ENCODE peak calls at places on chromosome 13, in five cellular contexts. M is right cardiac atrium; Q is neuronal stem cell; K is CD8-positive, alpha-beta T cell; A is GM12878. W is an unnamed sample. For H3K4me1, the result is how much of the 10 kb centered on the place peaks cover.

GRCh38 chr13:66492479-66492878 is 737.7 kb downstream of the PCDH9 start:
- DNase-seq in M (no peak), Q (no peak), K (no peak), A (no peak), W (peak)

GRCh38 chr13:38303816-38304215 is 45.8 kb upstream of the UFM1 start:
- DNase-seq in M (no peak), Q (no peak), K (no peak), A (no peak), W (no peak)

GRCh38 chr13:82458169-82458568 is 1424.1 kb downstream of the SLITRK1 start:
- DNase-seq in M (no peak), Q (no peak), K (no peak), A (no peak), W (no peak)

GRCh38 chr13:43874512-43875092 is 4.9 kb downstream of the CCDC122 start:
- DNase-seq in M (no peak), Q (no peak), K (no peak), A (no peak), W (peak)

GRCh38 chr13:58343081-58343480 is 711.5 kb downstream of the PCDH17 start:
- DNase-seq in M (no peak), Q (no peak), K (no peak), A (no peak), W (peak)

GRCh38 chr13:53200498-53201453 is 172.2 kb downstream of the OLFM4 start:
- DNase-seq in M (peak), Q (peak), K (no peak), A (no peak), W (peak)

GRCh38 chr13:26021516-26021915 is 30.3 kb downstream of the SHISA2 start:
- DNase-seq in M (no peak), Q (no peak), K (no peak), A (no peak), W (no peak)

GRCh38 chr13:55307909-55308308 is 1832.8 kb upstream of the PRR20A start:
- DNase-seq in M (no peak), Q (no peak), K (no peak), A (no peak), W (no peak)

GRCh38 chr13:35764359-35765015 is 288.0 kb upstream of the MAB21L1 start:
- DNase-seq in M (no peak), Q (no peak), K (no peak), A (no peak), W (no peak)

GRCh38 chr13:94325148-94325528 is 154.3 kb downstream of the DCT start:
- DNase-seq in M (no peak), Q (no peak), K (no peak), A (no peak), W (no peak)

GRCh38 chr13:71801781-71802180 is 65.2 kb downstream of the DACH1 start:
- DNase-seq in M (no peak), Q (peak), K (no peak), A (no peak), W (peak)

GRCh38 chr13:28467034-28467433 is 27.9 kb downstream of the FLT1 start:
- DNase-seq in M (no peak), Q (no peak), K (no peak), A (no peak), W (no peak)

GRCh38 chr13:86856996-86857395 is 814.2 kb upstream of the SLITRK5 start:
- DNase-seq in M (no peak), Q (no peak), K (no peak), A (no peak), W (peak)

GRCh38 chr13:66069570-66069969 is 1160.6 kb downstream of the PCDH9 start:
- DNase-seq in M (no peak), Q (no peak), K (no peak), A (no peak), W (no peak)

GRCh38 chr13:26133851-26134250 is 82.0 kb upstream of the SHISA2 start:
- DNase-seq in M (no peak), Q (no peak), K (no peak), A (no peak), W (peak)

GRCh38 chr13:101544979-101545378 is 92.5 kb downstream of the ITGBL1 start:
- DNase-seq in M (no peak), Q (no peak), K (no peak), A (no peak), W (no peak)

GRCh38 chr13:73467103-73467502 is 408.3 kb downstream of the KLF5 start:
- DNase-seq in M (no peak), Q (no peak), K (no peak), A (no peak), W (no peak)

GRCh38 chr13:88303605-88304004 is 632.4 kb downstream of the SLITRK5 start:
- DNase-seq in M (no peak), Q (no peak), K (no peak), A (no peak), W (no peak)

GRCh38 chr13:22915442-22916082 is 265.2 kb upstream of the SGCG start:
- DNase-seq in M (peak), Q (peak), K (no peak), A (no peak), W (peak)

GRCh38 chr13:36133950-36134349 is 2.8 kb upstream of the DCLK1 start:
- DNase-seq in M (no peak), Q (no peak), K (no peak), A (no peak), W (peak)

GRCh38 chr13:68078874-68079273 is 848.7 kb upstream of the PCDH9 start:
- DNase-seq in M (no peak), Q (no peak), K (no peak), A (no peak), W (no peak)

GRCh38 chr13:103133551-103133950 is 67.3 kb upstream of the SLC10A2 start:
- DNase-seq in M (no peak), Q (no peak), K (no peak), A (no peak), W (no peak)

GRCh38 chr13:62846302-62846701 is 1430.7 kb upstream of the PCDH20 start:
- DNase-seq in M (no peak), Q (no peak), K (no peak), A (no peak), W (no peak)

GRCh38 chr13:63025741-63026140 is 1610.1 kb upstream of the PCDH20 start:
- DNase-seq in M (no peak), Q (no peak), K (no peak), A (no peak), W (no peak)

GRCh38 chr13:20860844-20861243 is 41.7 kb downstream of the XPO4 start:
- DNase-seq in M (no peak), Q (no peak), K (no peak), A (no peak), W (no peak)

GRCh38 chr13:111043575-111043982 is 71.5 kb upstream of the ARHGEF7 start:
- DNase-seq in M (no peak), Q (no peak), K (no peak), A (no peak), W (no peak)

GRCh38 chr13:45863716-45864590 is 12.4 kb upstream of the SIAH3 start:
- DNase-seq in M (no peak), Q (no peak), K (no peak), A (no peak), W (no peak)

DNA sequence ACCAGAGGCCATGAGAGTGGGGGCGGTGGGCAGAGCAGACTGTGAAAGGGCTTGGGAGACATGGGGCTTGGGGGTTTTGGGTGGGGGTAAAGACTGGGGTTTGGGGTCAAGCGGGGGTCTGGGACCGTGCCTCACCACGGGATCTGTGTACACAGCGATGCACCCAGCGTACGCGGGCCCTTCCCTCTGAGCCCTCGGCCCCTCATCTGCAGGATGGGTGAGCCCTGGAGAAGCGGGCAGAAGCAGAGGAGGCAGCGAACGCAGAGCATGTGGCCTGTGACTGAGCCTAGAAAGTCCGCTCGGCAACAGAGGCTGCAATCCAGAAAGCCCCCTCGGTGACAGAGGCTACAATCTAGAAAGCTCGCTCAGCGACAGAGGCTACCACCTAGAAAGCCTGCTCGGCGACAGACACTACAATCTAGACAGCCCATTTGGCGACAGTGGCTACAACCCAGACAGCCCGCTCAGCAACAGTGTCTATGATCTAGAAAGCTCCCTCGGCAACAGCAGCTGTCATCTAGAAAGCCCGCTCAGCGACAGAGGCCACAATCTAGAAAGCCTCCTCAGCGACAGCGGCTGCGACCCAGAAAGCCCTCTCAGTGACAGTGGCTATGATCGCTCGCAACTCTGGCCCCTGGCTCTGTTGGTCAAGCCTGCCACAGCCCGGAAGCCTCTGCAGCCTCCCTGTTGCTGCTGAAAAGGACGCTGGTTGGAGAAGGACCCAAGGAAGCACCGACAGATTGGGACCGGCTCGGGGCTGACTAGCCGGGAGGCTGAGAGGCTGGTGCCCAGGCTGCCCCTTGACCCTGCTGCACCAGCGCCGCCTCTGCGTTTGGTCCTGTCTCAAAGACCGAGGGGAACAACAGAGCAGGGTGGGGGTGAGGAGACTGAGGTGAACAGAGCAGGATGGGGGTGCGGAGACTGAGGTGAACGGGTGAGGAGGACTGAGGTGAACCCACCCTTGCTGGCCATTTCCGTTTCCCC is 68.6 kb downstream of the SPACA7 start:
- DNase-seq in M (no peak), Q (no peak), K (no peak), A (no peak), W (no peak)
- H3K27ac ChIP-seq in M (no peak), Q (no peak), K (no peak), A (no peak), W (no peak)

GRCh38 chr13:113852536-113853517 is 11.0 kb downstream of the GAS6 start:
- DNase-seq in M (no peak), Q (no peak), K (no peak), A (no peak), W (no peak)
- H3K4me1 ChIP-seq in M (under half), Q (under half), K (under half), A (under half), W (under half)

DNA sequence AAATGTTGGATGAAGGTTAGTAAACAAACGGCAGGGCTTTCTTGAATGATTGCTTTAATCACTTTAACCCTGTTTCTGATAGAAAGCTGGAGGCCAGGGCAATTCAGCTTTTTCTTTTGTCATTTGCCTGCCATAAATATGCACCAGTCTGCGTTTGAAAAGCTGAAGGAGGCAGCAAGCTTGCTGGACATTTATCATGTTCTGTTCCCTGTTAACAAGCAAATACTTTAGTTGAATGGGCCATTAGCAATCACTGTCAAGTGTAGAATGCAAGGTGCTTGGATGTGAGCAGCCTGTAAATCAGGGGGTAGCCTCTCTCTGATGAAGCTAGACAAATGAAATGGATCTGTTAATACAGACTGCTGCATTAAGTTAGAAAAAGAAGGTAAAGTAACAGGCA is 7.7 kb downstream of the EFNB2 start:
- DNase-seq in M (no peak), Q (no peak), K (no peak), A (no peak), W (no peak)
- H3K4me3 ChIP-seq in M (no peak), Q (no peak), K (no peak), A (no peak), W (no peak)

GRCh38 chr13:98976941-98977340 is 923 bp downstream of the DOCK9 start:
- DNase-seq in M (no peak), Q (no peak), K (no peak), A (no peak), W (no peak)

GRCh38 chr13:98975822-98976261 is 2.0 kb downstream of the DOCK9 start:
- DNase-seq in M (no peak), Q (no peak), K (no peak), A (no peak), W (no peak)

GRCh38 chr13:98977568-98978270 is at the start of gene DOCK9:
- DNase-seq in M (peak), Q (peak), K (no peak), A (no peak), W (no peak)

GRCh38 chr13:98978280-98978679 is 416 bp upstream of the DOCK9 start:
- DNase-seq in M (no peak), Q (no peak), K (no peak), A (no peak), W (no peak)

GRCh38 chr13:98976338-98976737 is 1.5 kb downstream of the DOCK9 start:
- DNase-seq in M (no peak), Q (no peak), K (no peak), A (no peak), W (no peak)
- H3K27ac ChIP-seq in M (no peak), Q (no peak), K (no peak), A (no peak), W (no peak)

GRCh38 chr13:48563611-48564010 is 30.7 kb upstream of the RCBTB2 start:
- DNase-seq in M (no peak), Q (no peak), K (no peak), A (no peak), W (no peak)

GRCh38 chr13:48559638-48560320 is 26.9 kb upstream of the RCBTB2 start:
- DNase-seq in M (no peak), Q (no peak), K (no peak), A (no peak), W (no peak)

GRCh38 chr13:48560657-48561337 is 27.9 kb upstream of the RCBTB2 start:
- DNase-seq in M (no peak), Q (no peak), K (no peak), A (no peak), W (no peak)

GRCh38 chr13:48562296-48563066 is 29.6 kb upstream of the RCBTB2 start:
- DNase-seq in M (no peak), Q (no peak), K (peak), A (peak), W (no peak)

DNA sequence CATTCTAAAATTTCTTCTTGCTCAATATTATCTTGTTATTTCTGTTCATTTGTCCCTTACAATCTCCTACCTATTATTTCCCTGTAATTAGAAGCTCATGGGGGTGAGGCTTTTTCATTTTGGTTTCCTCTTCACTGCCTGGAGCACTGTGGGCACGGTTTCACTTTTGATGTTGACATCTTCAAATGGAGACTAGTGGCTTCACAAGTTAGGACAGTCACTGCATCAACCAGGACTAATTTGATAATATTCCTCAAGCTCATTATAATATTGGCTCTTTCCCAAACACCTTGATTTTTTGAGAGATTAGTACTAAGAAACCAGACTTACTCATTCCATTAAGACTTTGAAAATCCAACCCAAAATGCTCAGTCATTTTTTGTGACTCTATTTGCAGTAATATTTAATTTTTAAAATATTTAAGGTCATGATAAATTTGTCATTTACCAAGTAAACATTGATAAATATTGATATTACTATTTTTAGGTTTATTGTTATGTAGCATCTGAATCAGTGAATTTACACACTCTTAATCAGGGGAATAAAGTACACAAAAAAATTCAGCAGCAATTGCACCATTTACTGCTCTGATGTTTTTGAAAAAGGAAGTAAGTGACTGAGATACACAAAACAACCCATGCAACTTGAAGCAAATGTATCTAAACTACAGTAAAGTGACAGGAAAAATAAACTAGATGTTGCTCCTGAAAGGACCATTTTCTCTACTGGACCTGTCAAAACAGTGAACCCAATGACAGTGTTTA is 28.8 kb upstream of the RCBTB2 start:
- DNase-seq in M (no peak), Q (no peak), K (no peak), A (no peak), W (peak)
- H3K4me1 ChIP-seq in M (under half), Q (under half), K (under half), A (under half), W (under half)

GRCh38 chr13:75725784-75726183 is 89.7 kb downstream of the LMO7 start:
- DNase-seq in M (no peak), Q (no peak), K (no peak), A (no peak), W (no peak)
- H3K4me3 ChIP-seq in M (no peak), Q (no peak), K (no peak), A (no peak), W (no peak)